ENCODE peak calls at places on chromosome 20, in seven cellular contexts. A is neuronal stem cell; Q is psoas muscle; V is brain microvascular endothelial cell; R is foreskin fibroblast; H is GM23248; M is CD8-positive, alpha-beta T cell. E is an unnamed sample.

GRCh38 chr20:21102691-21103311 is 3.4 kb downstream of the LINC00237 start:
- DNase-seq in A (no peak), V (no peak), R (no peak), M (no peak), H (peak; percentile 41), Q (peak; percentile 65), E (no peak)

GRCh38 chr20:38714308-38714707 is 10.0 kb upstream of the SLC32A1 start:
- DNase-seq in M (no peak), V (no peak), Q (no peak), H (no peak), R (no peak), A (no peak), E (no peak)

GRCh38 chr20:51339721-51340450 is 202.6 kb downstream of the NFATC2 start:
- DNase-seq in H (no peak), R (no peak), V (no peak), A (no peak), M (no peak), Q (no peak), E (no peak)

GRCh38 chr20:9035129-9035528 is 33.8 kb upstream of the PLCB4 start:
- DNase-seq in A (no peak), Q (no peak), V (peak; percentile 91), H (peak; percentile 93), M (no peak), R (peak; percentile 89), E (no peak)

GRCh38 chr20:25345721-25346120 is 44.9 kb downstream of the ABHD12 start:
- DNase-seq in V (no peak), Q (no peak), R (no peak), M (no peak), A (no peak), H (no peak), E (no peak)

GRCh38 chr20:11274137-11274536 is 600.3 kb upstream of the JAG1 start:
- DNase-seq in H (peak; percentile 74), M (no peak), V (peak; percentile 74), A (peak; percentile 61), Q (no peak), R (peak; percentile 56), E (no peak)

GRCh38 chr20:226958-227357 is at the start of gene DEFB129:
- DNase-seq in Q (no peak), A (no peak), V (no peak), R (no peak), H (no peak), M (no peak), E (no peak)

GRCh38 chr20:42125426-42125825 is 507.2 kb upstream of the CHD6 start:
- DNase-seq in Q (no peak), H (no peak), R (no peak), V (no peak), M (no peak), A (no peak), E (no peak)

GRCh38 chr20:10313215-10313614 is 94.6 kb downstream of the SNAP25 start:
- DNase-seq in H (no peak), R (no peak), A (no peak), Q (no peak), M (no peak), V (no peak), E (no peak)

GRCh38 chr20:5078399-5078958 is 41.3 kb downstream of the PCNA start:
- DNase-seq in R (no peak), M (peak; percentile 62), A (no peak), H (peak; percentile 87), V (peak; percentile 9), Q (peak; percentile 62), E (peak; percentile 97)
- H3K4me3 ChIP-seq in R (no peak overlapping the region), M (peak overlapping the region; percentile 44), A (no peak overlapping the region), H (peak overlapping the region; percentile 69), V (no peak overlapping the region), Q (peak overlapping the region; percentile 24), E (no peak overlapping the region)

GRCh38 chr20:44533928-44534327 is 12.1 kb upstream of the SERINC3 start:
- DNase-seq in M (no peak), V (no peak), Q (no peak), H (no peak), R (no peak), A (no peak), E (no peak)

GRCh38 chr20:44532248-44532980 is 10.5 kb upstream of the SERINC3 start:
- DNase-seq in Q (no peak), R (no peak), A (no peak), M (no peak), H (peak; percentile 45), V (no peak), E (no peak)

GRCh38 chr20:44528309-44528708 is 6.4 kb upstream of the SERINC3 start:
- DNase-seq in Q (no peak), H (no peak), A (no peak), M (no peak), R (no peak), V (no peak), E (no peak)

GRCh38 chr20:44536139-44536538 is 14.3 kb upstream of the SERINC3 start:
- DNase-seq in M (no peak), Q (no peak), H (no peak), A (no peak), V (no peak), R (no peak), E (no peak)

GRCh38 chr20:44532981-44533331 is 11.1 kb upstream of the SERINC3 start:
- DNase-seq in Q (no peak), R (peak; percentile 45), V (peak; percentile 52), A (no peak), M (no peak), H (peak; percentile 56), E (no peak)
- H3K4me3 ChIP-seq in Q (peak overlapping the region; percentile 88), R (peak overlapping the region; percentile 92), V (no peak overlapping the region), A (no peak overlapping the region), M (no peak overlapping the region), H (peak overlapping the region; percentile 81), E (no peak overlapping the region)

GRCh38 chr20:63854069-63854765 is 7.1 kb upstream of the ABHD16B start:
- DNase-seq in Q (no peak), A (no peak), V (no peak), H (peak; percentile 14), M (no peak), R (no peak), E (no peak)
- H3K4me3 ChIP-seq in Q (peak overlapping the region; percentile 16), A (no peak overlapping the region), V (peak overlapping the region; percentile 9), H (no peak overlapping the region), M (no peak overlapping the region), R (no peak overlapping the region), E (no peak overlapping the region)

GRCh38 chr20:31475472-31476312 is 604 bp downstream of the REM1 start:
- DNase-seq in V (no peak), Q (no peak), M (no peak), R (no peak), H (no peak), A (no peak), E (no peak)
- H3K4me3 ChIP-seq in V (no peak overlapping the region), Q (peak overlapping the region; percentile 55), M (no peak overlapping the region), R (no peak overlapping the region), H (no peak overlapping the region), A (no peak overlapping the region), E (no peak overlapping the region)

GRCh38 chr20:58892126-58892931 is 39.8 kb downstream of the GNAS start:
- DNase-seq in Q (peak; percentile 85), V (peak; percentile 34), M (peak; percentile 67), A (peak; percentile 67), R (peak; percentile 45), H (peak; percentile 84), E (no peak)

GRCh38 chr20:58892932-58893224 is 40.4 kb downstream of the GNAS start:
- DNase-seq in V (no peak), Q (no peak), M (no peak), R (no peak), H (no peak), A (no peak), E (no peak)

GRCh38 chr20:58894652-58895051 is 42.1 kb downstream of the GNAS start:
- DNase-seq in R (no peak), V (no peak), Q (no peak), M (no peak), H (no peak), A (no peak), E (no peak)

GRCh38 chr20:58895099-58895795 is 42.7 kb downstream of the GNAS start:
- DNase-seq in V (no peak), M (no peak), Q (no peak), A (no peak), R (no peak), H (peak; percentile 45), E (no peak)

DNA sequence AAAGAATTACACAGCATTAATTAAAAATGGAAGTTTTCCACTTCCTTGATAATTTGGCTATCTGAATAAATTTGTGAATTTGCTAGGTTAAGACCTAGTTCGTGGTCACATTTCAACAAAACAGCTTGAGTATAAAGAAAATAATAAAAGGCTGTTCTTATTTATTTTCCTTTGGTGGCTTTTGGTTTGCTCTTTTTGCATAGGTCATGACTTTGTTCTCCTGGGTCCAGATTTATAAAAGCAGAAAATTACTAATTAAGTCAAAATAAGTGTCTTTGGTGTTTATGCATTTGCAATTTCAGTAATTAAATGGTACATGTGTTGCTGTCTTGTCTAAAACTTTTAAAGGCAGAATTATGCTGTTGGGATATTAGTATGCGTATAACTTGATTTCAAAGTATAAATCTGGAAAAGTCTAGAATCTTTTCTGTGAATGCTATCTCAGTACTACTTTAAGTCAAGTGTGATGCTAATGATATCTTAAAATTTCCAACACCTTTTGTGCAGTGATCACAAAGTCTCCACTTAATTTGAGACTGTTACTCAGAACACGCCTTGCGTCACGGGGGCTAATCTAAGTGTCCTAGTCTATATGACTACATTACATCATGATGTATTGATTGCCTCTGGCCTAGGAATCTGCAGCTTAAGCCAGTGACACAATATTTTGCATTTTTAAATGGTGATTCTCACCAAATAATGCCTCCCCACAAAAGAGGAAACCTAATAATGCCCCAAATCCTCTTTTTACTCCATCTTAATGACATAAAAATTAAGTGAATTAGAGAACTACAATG is 41.0 kb downstream of the GNAS start:
- DNase-seq in H (peak; percentile 85), R (no peak), M (no peak), A (no peak), Q (no peak), V (no peak), E (no peak)
- H3K4me3 ChIP-seq in H (peak overlapping the region; percentile 76), R (peak overlapping the region; percentile 83), M (no peak overlapping the region), A (no peak overlapping the region), Q (peak overlapping the region; percentile 84), V (peak overlapping the region; percentile 74), E (peak overlapping the region; percentile 79)

GRCh38 chr20:44334306-44334705 is 2.5 kb upstream of the R3HDML start:
- DNase-seq in V (no peak), R (no peak), H (no peak), A (no peak), M (no peak), Q (no peak), E (no peak)

GRCh38 chr20:44334709-44335108 is 2.1 kb upstream of the R3HDML start:
- DNase-seq in A (no peak), Q (no peak), V (no peak), R (no peak), M (no peak), H (no peak), E (no peak)

GRCh38 chr20:44336086-44336485 is 757 bp upstream of the R3HDML start:
- DNase-seq in M (no peak), Q (no peak), R (no peak), H (no peak), A (no peak), V (no peak), E (no peak)

GRCh38 chr20:44335675-44336074 is 1.2 kb upstream of the R3HDML start:
- DNase-seq in V (no peak), R (no peak), Q (no peak), H (no peak), A (no peak), M (no peak), E (no peak)

GRCh38 chr20:44336725-44337380 is at the start of gene R3HDML:
- DNase-seq in H (no peak), Q (no peak), R (no peak), V (no peak), M (no peak), A (no peak), E (no peak)
- H3K4me3 ChIP-seq in H (no peak within 1 kb of the TSS), Q (no peak within 1 kb of the TSS), R (no peak within 1 kb of the TSS), V (no peak within 1 kb of the TSS), M (no peak within 1 kb of the TSS), A (no peak within 1 kb of the TSS), E (no peak within 1 kb of the TSS)